ENCODE peak calls at places on chromosomes 13 and 19, in five cellular contexts. P is mucosa of gallbladder; G is activated T-cell treated with anti-CD3 and anti-CD28 coated beads, Interleukin-2, amount 50 U/mL, for 4 hours; H is AG09309; F is putamen. Q is an unnamed sample.

GRCh38 chr13:25847145-25847544 is 204.7 kb downstream of the SHISA2 start:
- DNase-seq in P (no peak), G (no peak), H (no peak), F (no peak), Q (no peak)

GRCh38 chr19:10286803-10287737 is at the start of gene ICAM4:
- DNase-seq in P (no peak), G (peak), H (no peak), F (no peak), Q (peak)

GRCh38 chr19:50300814-50301606 is 28.2 kb downstream of the KCNC3 start:
- DNase-seq in P (no peak), G (no peak), H (peak), F (no peak), Q (peak)

GRCh38 chr19:5828661-5829566 is 10.6 kb downstream of the FUT6 start:
- DNase-seq in P (no peak), G (no peak), H (no peak), F (no peak), Q (peak)

GRCh38 chr13:26759156-26759906 is 1.3 kb downstream of the GPR12 start:
- DNase-seq in P (no peak), G (no peak), H (no peak), F (no peak), Q (no peak)

GRCh38 chr19:33293255-33294057 is 8.9 kb downstream of the CEBPA start:
- DNase-seq in P (no peak), G (no peak), H (peak), F (peak), Q (peak)

GRCh38 chr13:99086869-99087129 is 108.9 kb upstream of the DOCK9 start:
- DNase-seq in P (peak), G (peak), H (no peak), F (no peak), Q (no peak)

GRCh38 chr19:14185158-14185557 is 20.8 kb downstream of the ADGRL1 start:
- DNase-seq in P (no peak), G (no peak), H (no peak), F (no peak), Q (no peak)

GRCh38 chr19:8069116-8069973 is 16.8 kb downstream of the CCL25 start:
- DNase-seq in P (no peak), G (no peak), H (no peak), F (peak), Q (no peak)

GRCh38 chr19:16571689-16572331 is 405 bp downstream of the SLC35E1 start:
- DNase-seq in P (no peak), G (no peak), H (no peak), F (no peak), Q (no peak)

GRCh38 chr19:29882719-29883105 is 59.3 kb upstream of the URI1 start:
- DNase-seq in P (no peak), G (no peak), H (no peak), F (no peak), Q (no peak)

GRCh38 chr13:23567792-23568480 is 2.3 kb upstream of the TNFRSF19 start:
- DNase-seq in P (no peak), G (no peak), H (no peak), F (no peak), Q (no peak)

GRCh38 chr13:23679214-23679613 is 109.0 kb downstream of the TNFRSF19 start:
- DNase-seq in P (no peak), G (no peak), H (no peak), F (no peak), Q (peak)

GRCh38 chr19:35545855-35546381 is 492 bp downstream of the TMEM147 start:
- DNase-seq in P (no peak), G (peak), H (no peak), F (no peak), Q (peak)

GRCh38 chr13:72205773-72206172 is 338.8 kb upstream of the DACH1 start:
- DNase-seq in P (no peak), G (no peak), H (no peak), F (no peak), Q (peak)

GRCh38 chr19:55289117-55289796 is 5.5 kb downstream of the BRSK1 start:
- DNase-seq in P (no peak), G (no peak), H (no peak), F (no peak), Q (peak)

GRCh38 chr13:52851153-52851962 is 2.9 kb upstream of the PCDH8 start:
- DNase-seq in P (no peak), G (no peak), H (no peak), F (no peak), Q (peak)